ENCODE peak calls at places on chromosome 20, in seven cellular contexts. A is GM20000, N is body of pancreas, I is OCI-LY7, G is lower leg skin, Y is uterus, C is cardiac muscle cell. E is an unnamed sample.

GRCh38 chr20:38290829-38291581 is 13.0 kb upstream of the BPI start:
- DNase-seq in A (no peak), N (no peak), I (no peak), G (no peak), Y (peak), C (peak), E (no peak)

GRCh38 chr20:54085425-54085824 is 15.0 kb upstream of the BCAS1 start:
- DNase-seq in A (no peak), N (no peak), I (no peak), G (no peak), Y (no peak), C (no peak), E (no peak)

GRCh38 chr20:61842011-61842410 is 223.7 kb downstream of the TAF4 start:
- DNase-seq in A (no peak), N (no peak), I (no peak), G (no peak), Y (no peak), C (no peak), E (no peak)

GRCh38 chr20:18057106-18057993 is at the start of gene OVOL2:
- DNase-seq in A (peak), N (peak), I (no peak), G (peak), Y (no peak), C (no peak), E (no peak)

GRCh38 chr20:59571591-59572314 is 32.6 kb upstream of the PHACTR3 start:
- DNase-seq in A (peak), N (peak), I (peak), G (peak), Y (peak), C (peak), E (peak)

GRCh38 chr20:18405826-18406225 is 61.0 kb downstream of the DZANK1 start:
- DNase-seq in A (no peak), N (no peak), I (no peak), G (no peak), Y (no peak), C (no peak), E (no peak)

GRCh38 chr20:39581034-39581433 is 618.9 kb downstream of the DHX35 start:
- DNase-seq in A (no peak), N (no peak), I (no peak), G (no peak), Y (no peak), C (no peak), E (no peak)

GRCh38 chr20:57048027-57048869 is 218.2 kb downstream of the BMP7 start:
- DNase-seq in A (peak), N (peak), I (peak), G (no peak), Y (no peak), C (peak), E (peak)

GRCh38 chr20:61184194-61184593 is 67.9 kb upstream of the CDH4 start:
- DNase-seq in A (no peak), N (peak), I (no peak), G (no peak), Y (no peak), C (no peak), E (no peak)

GRCh38 chr20:32462900-32463641 is 104.9 kb downstream of the ASXL1 start:
- DNase-seq in A (no peak), N (peak), I (no peak), G (no peak), Y (no peak), C (no peak), E (no peak)

GRCh38 chr20:22805219-22805618 is 220.8 kb upstream of the FOXA2 start:
- DNase-seq in A (no peak), N (no peak), I (no peak), G (peak), Y (no peak), C (peak), E (no peak)

GRCh38 chr20:42155586-42155985 is 537.4 kb upstream of the CHD6 start:
- DNase-seq in A (no peak), N (no peak), I (no peak), G (no peak), Y (no peak), C (no peak), E (no peak)

GRCh38 chr20:21180248-21180647 is 54.4 kb downstream of the KIZ start:
- DNase-seq in A (no peak), N (no peak), I (no peak), G (no peak), Y (no peak), C (no peak), E (no peak)

GRCh38 chr20:59933849-59934585 is 580 bp upstream of the SYCP2 start:
- DNase-seq in A (peak), N (peak), I (no peak), G (peak), Y (peak), C (peak), E (peak)

GRCh38 chr20:25338112-25339023 is 52.3 kb downstream of the ABHD12 start:
- DNase-seq in A (no peak), N (peak), I (no peak), G (no peak), Y (no peak), C (no peak), E (no peak)
- TF ChIP-seq CTCF in A (no peak), N (no peak), I (no peak), G (no peak), Y (no peak), C (no peak), E (no peak)

GRCh38 chr20:37257993-37258392 is 3.6 kb downstream of the GHRH start:
- DNase-seq in A (no peak), N (no peak), I (no peak), G (no peak), Y (no peak), C (no peak), E (no peak)
- TF ChIP-seq CTCF in A (no peak), N (no peak), I (no peak), G (no peak), Y (no peak), C (no peak), E (no peak)

DNA sequence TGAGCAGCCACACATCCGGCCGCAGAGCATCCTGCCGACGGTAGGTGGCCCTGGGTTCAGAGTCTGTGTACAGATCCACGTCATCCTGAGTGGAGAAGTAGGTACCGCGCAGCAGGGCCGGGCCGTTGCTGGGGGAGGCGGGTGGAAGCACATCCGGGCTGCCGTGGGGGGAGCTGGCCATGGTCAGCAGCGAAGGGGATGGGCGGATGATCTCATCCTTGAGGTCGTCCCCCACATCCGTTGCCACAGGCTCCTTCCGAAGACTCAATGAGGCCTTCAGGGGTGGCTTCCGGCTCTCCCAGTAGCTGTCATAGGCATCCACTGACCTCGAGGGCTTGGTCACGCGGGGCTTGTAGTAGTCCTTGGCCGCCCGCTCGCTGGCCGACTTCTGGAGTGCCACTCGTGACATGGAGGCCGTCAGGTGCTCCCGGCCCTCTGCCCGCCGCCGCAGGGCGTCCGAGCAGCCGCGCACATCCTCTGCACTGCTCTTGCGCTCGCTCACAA is 9.2 kb downstream of the SPATA2 start:
- DNase-seq in A (no peak), N (no peak), I (no peak), G (peak), Y (no peak), C (no peak), E (no peak)
- TF ChIP-seq CTCF in A (no peak), N (no peak), I (no peak), G (no peak), Y (no peak), C (no peak), E (no peak)

GRCh38 chr20:36951977-36952738 is 650 bp upstream of the SAMHD1 start:
- DNase-seq in A (no peak), N (peak), I (no peak), G (no peak), Y (no peak), C (no peak), E (no peak)

GRCh38 chr20:36951198-36951976 is at the start of gene SAMHD1:
- DNase-seq in A (peak), N (peak), I (peak), G (peak), Y (peak), C (peak), E (peak)

GRCh38 chr20:36950432-36951197 is 893 bp downstream of the SAMHD1 start:
- DNase-seq in A (no peak), N (peak), I (peak), G (no peak), Y (peak), C (peak), E (no peak)
- TF ChIP-seq CTCF in A (no peak), N (no peak), I (no peak), G (no peak), Y (no peak), C (no peak), E (no peak)

E was measured in GM06990.